ENCODE peak calls at places on chromosome 15, in five cellular contexts. W is stimulated activated CD8-positive, alpha-beta memory T cell treated with anti-CD3 and anti-CD28 coated beads, Interleukin-15, amount 100 ng/mL, for 24 hours; O is heart left ventricle; T is T follicular helper cell; V is NCI-H345. F is an unnamed sample.

GRCh38 chr15:69535101-69535638 is 82.6 kb downstream of the RPLP1 start:
- DNase-seq in W (no peak), O (no peak), T (no peak), V (no peak), F (no peak)

GRCh38 chr15:28914046-28914445 is 28.3 kb downstream of the APBA2 start:
- DNase-seq in W (no peak), O (no peak), T (no peak), V (no peak), F (no peak)

GRCh38 chr15:35293353-35294130 is 208.4 kb upstream of the NANOGP8 start:
- DNase-seq in W (no peak), O (no peak), T (no peak), V (no peak), F (no peak)

GRCh38 chr15:69843927-69844326 is 253.8 kb downstream of the TLE3 start:
- DNase-seq in W (no peak), O (peak), T (no peak), V (no peak), F (no peak)

GRCh38 chr15:31487811-31488436 is 161.3 kb downstream of the KLF13 start:
- DNase-seq in W (no peak), O (no peak), T (no peak), V (no peak), F (no peak)

GRCh38 chr15:101102746-101103145 is 149.1 kb downstream of the CHSY1 start:
- DNase-seq in W (no peak), O (peak), T (no peak), V (no peak), F (no peak)

GRCh38 chr15:60704717-60705116 is 225.8 kb upstream of the ICE2 start:
- DNase-seq in W (no peak), O (no peak), T (no peak), V (no peak), F (no peak)

GRCh38 chr15:89794627-89795241 is 18.6 kb downstream of the MESP2 start:
- DNase-seq in W (no peak), O (no peak), T (no peak), V (peak), F (no peak)

GRCh38 chr15:32851619-32852416 is 134.0 kb downstream of the GREM1 start:
- DNase-seq in W (no peak), O (no peak), T (no peak), V (no peak), F (no peak)

GRCh38 chr15:67127925-67128324 is 62.5 kb downstream of the SMAD3 start:
- DNase-seq in W (no peak), O (no peak), T (no peak), V (no peak), F (peak)

GRCh38 chr15:38930851-38931572 is 366.4 kb upstream of the RASGRP1 start:
- DNase-seq in W (no peak), O (no peak), T (no peak), V (no peak), F (no peak)

GRCh38 chr15:38117781-38118180 is 134.9 kb upstream of the SPRED1 start:
- DNase-seq in W (no peak), O (no peak), T (no peak), V (no peak), F (no peak)

GRCh38 chr15:60720084-60720483 is 241.1 kb upstream of the ICE2 start:
- DNase-seq in W (no peak), O (no peak), T (no peak), V (no peak), F (no peak)

GRCh38 chr15:80989110-80989517 is 505 bp downstream of the MESD start:
- DNase-seq in W (no peak), O (no peak), T (no peak), V (no peak), F (no peak)

GRCh38 chr15:68402432-68403160 is 29.4 kb downstream of the ITGA11 start:
- DNase-seq in W (no peak), O (no peak), T (no peak), V (no peak), F (no peak)

GRCh38 chr15:57340673-57341259 is 35.5 kb upstream of the CGNL1 start:
- DNase-seq in W (no peak), O (peak), T (no peak), V (peak), F (peak)

GRCh38 chr15:61528590-61528929 is 299.5 kb upstream of the RORA start:
- DNase-seq in W (no peak), O (no peak), T (no peak), V (no peak), F (no peak)

GRCh38 chr15:80121546-80121945 is 31.3 kb upstream of the FAH start:
- DNase-seq in W (no peak), O (no peak), T (no peak), V (peak), F (no peak)

GRCh38 chr15:79339588-79340314 is 28.8 kb downstream of the TMED3 start:
- DNase-seq in W (no peak), O (no peak), T (no peak), V (no peak), F (peak)

GRCh38 chr15:100903191-100903590 is 16.0 kb upstream of the LRRK1 start:
- DNase-seq in W (no peak), O (no peak), T (no peak), V (no peak), F (no peak)

GRCh38 chr15:73273181-73274002 is 95.4 kb downstream of the HCN4 start:
- DNase-seq in W (no peak), O (no peak), T (peak), V (peak), F (peak)

GRCh38 chr15:89823836-89824606 is 9.4 kb upstream of the ANPEP start:
- DNase-seq in W (no peak), O (no peak), T (no peak), V (no peak), F (no peak)

GRCh38 chr15:92617197-92618037 is 38.2 kb downstream of the FAM174B start:
- DNase-seq in W (no peak), O (peak), T (no peak), V (peak), F (no peak)

GRCh38 chr15:71748327-71748726 is 62.0 kb upstream of the NR2E3 start:
- DNase-seq in W (no peak), O (no peak), T (no peak), V (no peak), F (no peak)

GRCh38 chr15:69762373-69763148 is 309.9 kb downstream of the RPLP1 start:
- DNase-seq in W (no peak), O (no peak), T (no peak), V (no peak), F (peak)

GRCh38 chr15:70258369-70259029 is 160.8 kb upstream of the TLE3 start:
- DNase-seq in W (peak), O (peak), T (peak), V (no peak), F (peak)

GRCh38 chr15:70318996-70319465 is 221.3 kb upstream of the TLE3 start:
- DNase-seq in W (no peak), O (no peak), T (no peak), V (no peak), F (no peak)